ENCODE peak calls at places on chromosomes 3 and 15, in seven cellular contexts. N is Panc1; G is astrocyte of the spinal cord; Z is activated CD8-positive, alpha-beta T cell treated with anti-CD3 and anti-CD28 coated beads for 36 hours; I is CD8-positive, alpha-beta T cell; C is GM10248; X is left ventricle myocardium inferior. Y is an unnamed sample.

GRCh38 chr3:104279617-104280016 is 1087.1 kb upstream of the ALCAM start:
- DNase-seq in N (no peak), G (peak; percentile 76), Z (no peak), I (no peak), C (no peak), X (no peak), Y (no peak)

GRCh38 chr3:112399064-112399463 is 66.1 kb downstream of the CD200 start:
- DNase-seq in N (no peak), G (no peak), Z (no peak), I (no peak), C (no peak), X (no peak), Y (no peak)

GRCh38 chr3:13770390-13771169 is 109.3 kb downstream of the WNT7A start:
- DNase-seq in N (no peak), G (no peak), Z (no peak), I (no peak), C (no peak), X (no peak), Y (peak; percentile 39)

GRCh38 chr3:127853681-127854080 is 31.4 kb upstream of the MGLL start:
- DNase-seq in N (no peak), G (no peak), Z (no peak), I (no peak), C (no peak), X (no peak), Y (no peak)

GRCh38 chr3:68999605-69000004 is 13.9 kb downstream of the EOGT start:
- DNase-seq in N (no peak), G (no peak), Z (no peak), I (no peak), C (no peak), X (no peak), Y (no peak)

GRCh38 chr15:77419050-77419835 is 661 bp downstream of the PEAK1 start:
- DNase-seq in N (no peak), G (peak; percentile 20), Z (peak; percentile 60), I (no peak), C (peak; percentile 56), X (peak; percentile 56), Y (peak; percentile 67)

GRCh38 chr15:64693134-64693533 is 82.3 kb downstream of the RBPMS2 start:
- DNase-seq in N (no peak), G (peak; percentile 83), Z (no peak), I (no peak), C (no peak), X (no peak), Y (no peak)

GRCh38 chr3:43323541-43323940 is 37.2 kb downstream of the SNRK start:
- DNase-seq in N (no peak), G (no peak), Z (no peak), I (no peak), C (no peak), X (no peak), Y (no peak)

GRCh38 chr3:58994746-58995330 is 55.0 kb downstream of the CFAP20DC start:
- DNase-seq in N (no peak), G (peak; percentile 72), Z (peak; percentile 50), I (no peak), C (peak; percentile 51), X (no peak), Y (no peak)

GRCh38 chr3:14124223-14124614 is 451 bp downstream of the CHCHD4 start:
- DNase-seq in N (no peak), G (no peak), Z (peak; percentile 74), I (peak; percentile 22), C (peak; percentile 78), X (peak; percentile 68), Y (no peak)

GRCh38 chr3:15497984-15498383 is 23.5 kb downstream of the COLQ start:
- DNase-seq in N (no peak), G (no peak), Z (no peak), I (no peak), C (no peak), X (no peak), Y (no peak)

GRCh38 chr3:8320711-8321458 is 180.7 kb upstream of the LMCD1 start:
- DNase-seq in N (no peak), G (no peak), Z (no peak), I (no peak), C (no peak), X (no peak), Y (no peak)

GRCh38 chr15:92079047-92079446 is 225.5 kb downstream of the SLCO3A1 start:
- DNase-seq in N (no peak), G (no peak), Z (peak; percentile 61), I (no peak), C (no peak), X (no peak), Y (no peak)

GRCh38 chr3:43638594-43639447 is 17.0 kb upstream of the ANO10 start:
- DNase-seq in N (no peak), G (no peak), Z (peak; percentile 70), I (no peak), C (peak; percentile 28), X (no peak), Y (no peak)

GRCh38 chr3:141538568-141538967 is 51.7 kb downstream of the RASA2 start:
- DNase-seq in N (no peak), G (no peak), Z (no peak), I (no peak), C (no peak), X (no peak), Y (no peak)

GRCh38 chr3:97306226-97306625 is 458.3 kb upstream of the ARL6 start:
- DNase-seq in N (no peak), G (no peak), Z (no peak), I (no peak), C (no peak), X (no peak), Y (no peak)

GRCh38 chr3:102025568-102025967 is 176.3 kb downstream of the NFKBIZ start:
- DNase-seq in N (no peak), G (no peak), Z (no peak), I (no peak), C (no peak), X (no peak), Y (no peak)

GRCh38 chr15:34987182-34987488 is 952 bp downstream of the ZNF770 start:
- DNase-seq in N (no peak), G (no peak), Z (no peak), I (no peak), C (no peak), X (no peak), Y (no peak)

GRCh38 chr3:73516656-73517055 is 108.1 kb downstream of the PDZRN3 start:
- DNase-seq in N (no peak), G (no peak), Z (no peak), I (no peak), C (no peak), X (peak; percentile 33), Y (no peak)

GRCh38 chr3:58647661-58648141 is 18.9 kb downstream of the FAM3D start:
- DNase-seq in N (no peak), G (no peak), Z (no peak), I (no peak), C (no peak), X (no peak), Y (no peak)

GRCh38 chr15:63544253-63545026 is 40.0 kb downstream of the USP3 start:
- DNase-seq in N (no peak), G (no peak), Z (no peak), I (no peak), C (no peak), X (no peak), Y (no peak)

GRCh38 chr15:43903864-43904290 is 77.1 kb downstream of the WDR76 start:
- DNase-seq in N (peak; percentile 47), G (peak; percentile 61), Z (peak; percentile 72), I (peak; percentile 6), C (peak; percentile 80), X (no peak), Y (peak; percentile 53)

GRCh38 chr15:56820333-56820732 is 87.0 kb upstream of the ZNF280D start:
- DNase-seq in N (no peak), G (no peak), Z (no peak), I (no peak), C (peak; percentile 29), X (no peak), Y (no peak)

GRCh38 chr15:88701561-88702095 is 62.8 kb downstream of the ISG20 start:
- DNase-seq in N (peak; percentile 10), G (no peak), Z (peak; percentile 33), I (no peak), C (peak; percentile 65), X (no peak), Y (no peak)

GRCh38 chr15:92500023-92500630 is 106.4 kb downstream of the ST8SIA2 start:
- DNase-seq in N (no peak), G (no peak), Z (no peak), I (no peak), C (no peak), X (no peak), Y (no peak)

GRCh38 chr3:47848599-47849117 is 45.7 kb downstream of the DHX30 start:
- DNase-seq in N (no peak), G (no peak), Z (no peak), I (no peak), C (no peak), X (no peak), Y (no peak)

GRCh38 chr15:37015025-37015424 is 85.3 kb downstream of the MEIS2 start:
- DNase-seq in N (no peak), G (peak; percentile 47), Z (no peak), I (no peak), C (no peak), X (no peak), Y (no peak)

GRCh38 chr3:115960799-115961198 is 337.5 kb downstream of the GAP43 start:
- DNase-seq in N (no peak), G (no peak), Z (no peak), I (no peak), C (peak; percentile 23), X (no peak), Y (no peak)

GRCh38 chr15:48680841-48681240 is 35.3 kb upstream of the FBN1 start:
- DNase-seq in N (no peak), G (peak; percentile 86), Z (no peak), I (no peak), C (no peak), X (no peak), Y (no peak)

DNA sequence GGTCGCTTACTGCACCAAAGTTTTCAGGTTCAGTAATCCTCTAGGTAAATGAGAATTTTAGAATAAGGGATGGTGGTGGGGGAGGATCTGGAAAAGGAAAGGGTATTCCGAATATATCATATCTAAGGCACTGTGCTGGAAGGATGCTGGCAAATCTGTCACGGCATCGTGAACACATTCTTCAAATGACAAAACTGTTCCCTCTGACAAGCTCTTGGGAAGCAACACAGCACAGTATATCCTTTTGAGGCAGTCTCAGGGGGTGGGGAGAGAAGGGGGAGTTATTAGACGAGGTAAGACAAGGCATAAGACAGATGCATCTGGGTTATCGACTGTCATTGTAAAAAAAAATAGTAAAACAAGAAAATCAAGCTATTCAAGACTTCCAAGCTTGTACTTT is 289.6 kb upstream of the LRRN1 start:
- DNase-seq in N (no peak), G (no peak), Z (no peak), I (no peak), C (no peak), X (no peak), Y (no peak)
- TF ChIP-seq CTCF in N (no peak), G (no peak), Z (no peak), I (no peak), C (no peak), X (no peak), Y (no peak)

GRCh38 chr3:11991751-11992150 is 12.4 kb upstream of the SYN2 start:
- DNase-seq in N (no peak), G (no peak), Z (no peak), I (no peak), C (no peak), X (no peak), Y (no peak)
- TF ChIP-seq CTCF in N (no peak), G (no peak), Z (no peak), I (no peak), C (no peak), X (no peak), Y (no peak)

GRCh38 chr15:29259233-29259632 is 10.4 kb downstream of the NSMCE3 start:
- DNase-seq in N (no peak), G (no peak), Z (no peak), I (no peak), C (no peak), X (no peak), Y (no peak)
- TF ChIP-seq CTCF in N (peak; percentile 27), G (peak; percentile 3), Z (no peak), I (no peak), C (no peak), X (no peak), Y (no peak)

GRCh38 chr15:72086010-72086697 is 31.8 kb downstream of the MYO9A start:
- DNase-seq in N (no peak), G (no peak), Z (no peak), I (no peak), C (no peak), X (peak; percentile 18), Y (no peak)
- TF ChIP-seq CTCF in N (no peak), G (no peak), Z (no peak), I (no peak), C (no peak), X (no peak), Y (no peak)